ENCODE peak calls at places on chromosome 4, in eight cellular contexts. One of them, this sample, is unnamed.

GRCh38 chr4:121978169-121978516 is 26.3 kb upstream of the TRPC3 start:
- DNase-seq in CD8-positive, alpha-beta T cell: no peak
- DNase-seq in left lung: no peak
- DNase-seq in substantia nigra: no peak
- DNase-seq in mammary epithelial cell: no peak
- DNase-seq in foreskin keratinocyte: no peak
- DNase-seq in IMR-90: no peak
- DNase-seq in gastrocnemius medialis: no peak
- DNase-seq in this sample: no peak

GRCh38 chr4:24574256-24574655 is 10.1 kb downstream of the DHX15 start:
- DNase-seq in CD8-positive, alpha-beta T cell: no peak
- DNase-seq in left lung: no peak
- DNase-seq in substantia nigra: no peak
- DNase-seq in mammary epithelial cell: no peak
- DNase-seq in foreskin keratinocyte: no peak
- DNase-seq in IMR-90: no peak
- DNase-seq in gastrocnemius medialis: no peak
- DNase-seq in this sample: no peak

GRCh38 chr4:183600189-183600685 is 58.7 kb downstream of the RWDD4 start:
- DNase-seq in CD8-positive, alpha-beta T cell: no peak
- DNase-seq in left lung: no peak
- DNase-seq in substantia nigra: no peak
- DNase-seq in mammary epithelial cell: no peak
- DNase-seq in foreskin keratinocyte: no peak
- DNase-seq in IMR-90: no peak
- DNase-seq in gastrocnemius medialis: no peak
- DNase-seq in this sample: no peak

GRCh38 chr4:108270466-108271450 is 102.0 kb upstream of the LEF1 start:
- DNase-seq in CD8-positive, alpha-beta T cell: no peak
- DNase-seq in left lung: no peak
- DNase-seq in substantia nigra: no peak
- DNase-seq in mammary epithelial cell: peak
- DNase-seq in foreskin keratinocyte: peak
- DNase-seq in IMR-90: peak
- DNase-seq in gastrocnemius medialis: no peak
- DNase-seq in this sample: no peak

GRCh38 chr4:163109967-163110366 is 56.7 kb downstream of the NAF1 start:
- DNase-seq in CD8-positive, alpha-beta T cell: no peak
- DNase-seq in left lung: no peak
- DNase-seq in substantia nigra: no peak
- DNase-seq in mammary epithelial cell: no peak
- DNase-seq in foreskin keratinocyte: no peak
- DNase-seq in IMR-90: no peak
- DNase-seq in gastrocnemius medialis: no peak
- DNase-seq in this sample: no peak

GRCh38 chr4:71553605-71554004 is 214.8 kb downstream of the SLC4A4 start:
- DNase-seq in CD8-positive, alpha-beta T cell: no peak
- DNase-seq in left lung: no peak
- DNase-seq in substantia nigra: no peak
- DNase-seq in mammary epithelial cell: peak
- DNase-seq in foreskin keratinocyte: no peak
- DNase-seq in IMR-90: peak
- DNase-seq in gastrocnemius medialis: no peak
- DNase-seq in this sample: peak

GRCh38 chr4:77820836-77821561 is 1.8 kb upstream of the CNOT6L start:
- DNase-seq in CD8-positive, alpha-beta T cell: no peak
- DNase-seq in left lung: no peak
- DNase-seq in substantia nigra: peak
- DNase-seq in mammary epithelial cell: peak
- DNase-seq in foreskin keratinocyte: peak
- DNase-seq in IMR-90: no peak
- DNase-seq in gastrocnemius medialis: no peak
- DNase-seq in this sample: no peak

GRCh38 chr4:80586716-80587115 is 251.2 kb downstream of the CFAP299 start:
- DNase-seq in CD8-positive, alpha-beta T cell: no peak
- DNase-seq in left lung: no peak
- DNase-seq in substantia nigra: no peak
- DNase-seq in mammary epithelial cell: peak
- DNase-seq in foreskin keratinocyte: no peak
- DNase-seq in IMR-90: no peak
- DNase-seq in gastrocnemius medialis: no peak
- DNase-seq in this sample: no peak

GRCh38 chr4:155734065-155734464 is 24.8 kb upstream of the GUCY1B1 start:
- DNase-seq in CD8-positive, alpha-beta T cell: no peak
- DNase-seq in left lung: no peak
- DNase-seq in substantia nigra: no peak
- DNase-seq in mammary epithelial cell: no peak
- DNase-seq in foreskin keratinocyte: no peak
- DNase-seq in IMR-90: peak
- DNase-seq in gastrocnemius medialis: no peak
- DNase-seq in this sample: no peak

GRCh38 chr4:970046-970745 is 3.2 kb downstream of the DGKQ start:
- DNase-seq in CD8-positive, alpha-beta T cell: peak
- DNase-seq in left lung: no peak
- DNase-seq in substantia nigra: no peak
- DNase-seq in mammary epithelial cell: no peak
- DNase-seq in foreskin keratinocyte: no peak
- DNase-seq in IMR-90: no peak
- DNase-seq in gastrocnemius medialis: no peak
- DNase-seq in this sample: no peak

GRCh38 chr4:41362647-41363383 is 106.1 kb downstream of the UCHL1 start:
- DNase-seq in CD8-positive, alpha-beta T cell: no peak
- DNase-seq in left lung: no peak
- DNase-seq in substantia nigra: peak
- DNase-seq in mammary epithelial cell: no peak
- DNase-seq in foreskin keratinocyte: no peak
- DNase-seq in IMR-90: no peak
- DNase-seq in gastrocnemius medialis: no peak
- DNase-seq in this sample: no peak

GRCh38 chr4:7782783-7783182 is 156.9 kb downstream of the AFAP1 start:
- DNase-seq in CD8-positive, alpha-beta T cell: no peak
- DNase-seq in left lung: no peak
- DNase-seq in substantia nigra: no peak
- DNase-seq in mammary epithelial cell: no peak
- DNase-seq in foreskin keratinocyte: no peak
- DNase-seq in IMR-90: no peak
- DNase-seq in gastrocnemius medialis: no peak
- DNase-seq in this sample: no peak

GRCh38 chr4:27414867-27415266 is 554.2 kb downstream of the STIM2 start:
- DNase-seq in CD8-positive, alpha-beta T cell: no peak
- DNase-seq in left lung: no peak
- DNase-seq in substantia nigra: no peak
- DNase-seq in mammary epithelial cell: no peak
- DNase-seq in foreskin keratinocyte: no peak
- DNase-seq in IMR-90: no peak
- DNase-seq in gastrocnemius medialis: no peak
- DNase-seq in this sample: no peak

GRCh38 chr4:60588556-60588955 is 611.6 kb upstream of the ADGRL3 start:
- DNase-seq in CD8-positive, alpha-beta T cell: no peak
- DNase-seq in left lung: no peak
- DNase-seq in substantia nigra: no peak
- DNase-seq in mammary epithelial cell: peak
- DNase-seq in foreskin keratinocyte: peak
- DNase-seq in IMR-90: no peak
- DNase-seq in gastrocnemius medialis: no peak
- DNase-seq in this sample: peak

GRCh38 chr4:159042097-159042605 is 60.7 kb upstream of the RAPGEF2 start:
- DNase-seq in CD8-positive, alpha-beta T cell: no peak
- DNase-seq in left lung: no peak
- DNase-seq in substantia nigra: no peak
- DNase-seq in mammary epithelial cell: no peak
- DNase-seq in foreskin keratinocyte: no peak
- DNase-seq in IMR-90: no peak
- DNase-seq in gastrocnemius medialis: no peak
- DNase-seq in this sample: no peak

GRCh38 chr4:108342325-108342986 is 173.7 kb upstream of the LEF1 start:
- DNase-seq in CD8-positive, alpha-beta T cell: peak
- DNase-seq in left lung: no peak
- DNase-seq in substantia nigra: no peak
- DNase-seq in mammary epithelial cell: no peak
- DNase-seq in foreskin keratinocyte: no peak
- DNase-seq in IMR-90: no peak
- DNase-seq in gastrocnemius medialis: no peak
- DNase-seq in this sample: no peak

GRCh38 chr4:29596228-29596627 is 1123.9 kb upstream of the PCDH7 start:
- DNase-seq in CD8-positive, alpha-beta T cell: no peak
- DNase-seq in left lung: no peak
- DNase-seq in substantia nigra: no peak
- DNase-seq in mammary epithelial cell: no peak
- DNase-seq in foreskin keratinocyte: no peak
- DNase-seq in IMR-90: no peak
- DNase-seq in gastrocnemius medialis: no peak
- DNase-seq in this sample: no peak

GRCh38 chr4:8599091-8599460 is 6.5 kb downstream of the CPZ start:
- DNase-seq in CD8-positive, alpha-beta T cell: no peak
- DNase-seq in left lung: no peak
- DNase-seq in substantia nigra: no peak
- DNase-seq in mammary epithelial cell: no peak
- DNase-seq in foreskin keratinocyte: no peak
- DNase-seq in IMR-90: no peak
- DNase-seq in gastrocnemius medialis: no peak
- DNase-seq in this sample: no peak

GRCh38 chr4:183094393-183095198 is 4.5 kb upstream of the WWC2 start:
- DNase-seq in CD8-positive, alpha-beta T cell: no peak
- DNase-seq in left lung: no peak
- DNase-seq in substantia nigra: no peak
- DNase-seq in mammary epithelial cell: peak
- DNase-seq in foreskin keratinocyte: no peak
- DNase-seq in IMR-90: no peak
- DNase-seq in gastrocnemius medialis: no peak
- DNase-seq in this sample: no peak

GRCh38 chr4:61079976-61080375 is 120.2 kb upstream of the ADGRL3 start:
- DNase-seq in CD8-positive, alpha-beta T cell: no peak
- DNase-seq in left lung: no peak
- DNase-seq in substantia nigra: no peak
- DNase-seq in mammary epithelial cell: no peak
- DNase-seq in foreskin keratinocyte: no peak
- DNase-seq in IMR-90: no peak
- DNase-seq in gastrocnemius medialis: no peak
- DNase-seq in this sample: no peak

GRCh38 chr4:187172340-187172761 is 448.7 kb upstream of the FAT1 start:
- DNase-seq in CD8-positive, alpha-beta T cell: no peak
- DNase-seq in left lung: no peak
- DNase-seq in substantia nigra: no peak
- DNase-seq in mammary epithelial cell: no peak
- DNase-seq in foreskin keratinocyte: peak
- DNase-seq in IMR-90: no peak
- DNase-seq in gastrocnemius medialis: no peak
- DNase-seq in this sample: no peak

GRCh38 chr4:86401826-86402225 is 42.0 kb upstream of the MAPK10 start:
- DNase-seq in CD8-positive, alpha-beta T cell: no peak
- DNase-seq in left lung: no peak
- DNase-seq in substantia nigra: no peak
- DNase-seq in mammary epithelial cell: no peak
- DNase-seq in foreskin keratinocyte: no peak
- DNase-seq in IMR-90: peak
- DNase-seq in gastrocnemius medialis: no peak
- DNase-seq in this sample: no peak

GRCh38 chr4:86403575-86403974 is 43.7 kb upstream of the MAPK10 start:
- DNase-seq in CD8-positive, alpha-beta T cell: no peak
- DNase-seq in left lung: no peak
- DNase-seq in substantia nigra: no peak
- DNase-seq in mammary epithelial cell: no peak
- DNase-seq in foreskin keratinocyte: no peak
- DNase-seq in IMR-90: no peak
- DNase-seq in gastrocnemius medialis: no peak
- DNase-seq in this sample: no peak

GRCh38 chr4:86398187-86398586 is 38.3 kb upstream of the MAPK10 start:
- DNase-seq in CD8-positive, alpha-beta T cell: no peak
- DNase-seq in left lung: no peak
- DNase-seq in substantia nigra: no peak
- DNase-seq in mammary epithelial cell: no peak
- DNase-seq in foreskin keratinocyte: no peak
- DNase-seq in IMR-90: no peak
- DNase-seq in gastrocnemius medialis: no peak
- DNase-seq in this sample: no peak

GRCh38 chr4:86400216-86400615 is 40.4 kb upstream of the MAPK10 start:
- DNase-seq in CD8-positive, alpha-beta T cell: no peak
- DNase-seq in left lung: no peak
- DNase-seq in substantia nigra: no peak
- DNase-seq in mammary epithelial cell: no peak
- DNase-seq in foreskin keratinocyte: no peak
- DNase-seq in IMR-90: peak
- DNase-seq in gastrocnemius medialis: no peak
- DNase-seq in this sample: no peak
- H3K27ac ChIP-seq in CD8-positive, alpha-beta T cell: no peak
- H3K27ac ChIP-seq in left lung: no peak
- H3K27ac ChIP-seq in substantia nigra: no peak
- H3K27ac ChIP-seq in mammary epithelial cell: no peak
- H3K27ac ChIP-seq in foreskin keratinocyte: no peak
- H3K27ac ChIP-seq in IMR-90: no peak
- H3K27ac ChIP-seq in gastrocnemius medialis: no peak
- H3K27ac ChIP-seq in this sample: no peak

GRCh38 chr4:53346920-53347852 is 18.7 kb downstream of the SCFD2 start:
- DNase-seq in CD8-positive, alpha-beta T cell: no peak
- DNase-seq in left lung: no peak
- DNase-seq in substantia nigra: no peak
- DNase-seq in mammary epithelial cell: peak
- DNase-seq in foreskin keratinocyte: peak
- DNase-seq in IMR-90: peak
- DNase-seq in gastrocnemius medialis: no peak
- DNase-seq in this sample: peak
- H3K27ac ChIP-seq in CD8-positive, alpha-beta T cell: no peak
- H3K27ac ChIP-seq in left lung: no peak
- H3K27ac ChIP-seq in substantia nigra: no peak
- H3K27ac ChIP-seq in mammary epithelial cell: no peak
- H3K27ac ChIP-seq in foreskin keratinocyte: no peak
- H3K27ac ChIP-seq in IMR-90: peak
- H3K27ac ChIP-seq in gastrocnemius medialis: no peak
- H3K27ac ChIP-seq in this sample: peak

GRCh38 chr4:140130677-140131076 is 23.3 kb downstream of the MAML3 start:
- DNase-seq in CD8-positive, alpha-beta T cell: no peak
- DNase-seq in left lung: no peak
- DNase-seq in substantia nigra: no peak
- DNase-seq in mammary epithelial cell: peak
- DNase-seq in foreskin keratinocyte: peak
- DNase-seq in IMR-90: peak
- DNase-seq in gastrocnemius medialis: no peak
- DNase-seq in this sample: peak
- H3K27ac ChIP-seq in CD8-positive, alpha-beta T cell: no peak
- H3K27ac ChIP-seq in left lung: no peak
- H3K27ac ChIP-seq in substantia nigra: no peak
- H3K27ac ChIP-seq in mammary epithelial cell: peak
- H3K27ac ChIP-seq in foreskin keratinocyte: no peak
- H3K27ac ChIP-seq in IMR-90: no peak
- H3K27ac ChIP-seq in gastrocnemius medialis: no peak
- H3K27ac ChIP-seq in this sample: no peak

GRCh38 chr4:139207873-139208403 is 30.9 kb upstream of the ELF2 start:
- DNase-seq in CD8-positive, alpha-beta T cell: no peak
- DNase-seq in left lung: no peak
- DNase-seq in substantia nigra: peak
- DNase-seq in mammary epithelial cell: no peak
- DNase-seq in foreskin keratinocyte: no peak
- DNase-seq in IMR-90: peak
- DNase-seq in gastrocnemius medialis: peak
- DNase-seq in this sample: no peak
- H3K27ac ChIP-seq in CD8-positive, alpha-beta T cell: no peak
- H3K27ac ChIP-seq in left lung: peak
- H3K27ac ChIP-seq in substantia nigra: no peak
- H3K27ac ChIP-seq in mammary epithelial cell: no peak
- H3K27ac ChIP-seq in foreskin keratinocyte: no peak
- H3K27ac ChIP-seq in IMR-90: no peak
- H3K27ac ChIP-seq in gastrocnemius medialis: peak
- H3K27ac ChIP-seq in this sample: no peak

This sample was measured in RWPE1.